ENCODE peak calls at places on chromosomes 1 and 21, in six cellular contexts. J is CD8-positive, alpha-beta memory T cell; I is heart left ventricle; Q is mesendoderm; O is adrenal gland; V is body of pancreas. T is an unnamed sample. For H3K4me1, the result is how much of the 10 kb centered on the place peaks cover.

GRCh38 chr21:16116798-16117197 is 387.0 kb downstream of the USP25 start:
- DNase-seq in Q (no peak), O (no peak), V (no peak), J (no peak), I (no peak), T (no peak)

GRCh38 chr1:160354388-160354985 is 11.3 kb downstream of the NCSTN start:
- DNase-seq in V (no peak), I (no peak), J (no peak), O (no peak), Q (peak), T (no peak)

GRCh38 chr1:195981448-195982139 is 626.6 kb downstream of the KCNT2 start:
- DNase-seq in O (no peak), Q (no peak), V (no peak), J (no peak), I (no peak), T (no peak)

GRCh38 chr1:222084996-222085395 is 343.1 kb upstream of the DUSP10 start:
- DNase-seq in Q (no peak), O (no peak), V (no peak), J (no peak), I (no peak), T (no peak)

GRCh38 chr1:76948846-76949245 is 81.6 kb downstream of the ST6GALNAC5 start:
- DNase-seq in I (no peak), Q (no peak), V (no peak), J (no peak), O (no peak), T (no peak)

GRCh38 chr1:214102907-214103306 is 115.1 kb downstream of the PROX1 start:
- DNase-seq in O (peak), I (no peak), J (no peak), V (no peak), Q (no peak), T (no peak)

GRCh38 chr21:34845521-34846213 is 176.9 kb downstream of the CLIC6 start:
- DNase-seq in O (no peak), V (no peak), I (no peak), Q (no peak), J (no peak), T (peak)

GRCh38 chr1:173430707-173431662 is 46.1 kb upstream of the PRDX6 start:
- DNase-seq in Q (peak), V (peak), I (peak), J (peak), O (peak), T (peak)

GRCh38 chr1:1630191-1630964 is 1.6 kb upstream of the MMP23B start:
- DNase-seq in J (peak), Q (peak), O (peak), I (peak), V (peak), T (peak)

GRCh38 chr1:198295186-198295585 is 138.4 kb downstream of the NEK7 start:
- DNase-seq in J (no peak), O (no peak), I (no peak), V (no peak), Q (no peak), T (no peak)

GRCh38 chr1:112674986-112675727 is 698 bp downstream of the MOV10 start:
- DNase-seq in Q (peak), V (peak), O (peak), J (peak), I (peak), T (peak)

GRCh38 chr1:66642992-66643391 is 109.0 kb downstream of the SGIP1 start:
- DNase-seq in V (no peak), Q (no peak), I (no peak), O (no peak), J (no peak), T (no peak)

GRCh38 chr1:23718482-23718881 is 24.8 kb upstream of the ELOA start:
- DNase-seq in Q (peak), I (no peak), O (no peak), V (peak), J (no peak), T (peak)

GRCh38 chr21:41766883-41767605 is at the start of gene RIPK4:
- DNase-seq in V (peak), I (no peak), J (no peak), Q (peak), O (no peak), T (peak)

GRCh38 chr1:65418522-65419185 is 1.8 kb upstream of the LEPR start:
- DNase-seq in Q (no peak), I (no peak), J (no peak), O (no peak), V (no peak), T (no peak)

GRCh38 chr1:116855788-116856187 is 53.9 kb upstream of the PTGFRN start:
- DNase-seq in V (no peak), I (no peak), O (no peak), Q (no peak), J (no peak), T (no peak)

GRCh38 chr1:218376722-218377121 is 31.6 kb downstream of the TGFB2 start:
- DNase-seq in Q (no peak), V (no peak), O (no peak), I (no peak), J (no peak), T (no peak)
- H3K4me1 ChIP-seq in Q (under half), V (under half), O (under half), I (under half), J (under half), T (under half)

GRCh38 chr1:42838482-42839190 is 7.8 kb upstream of the ZNF691 start:
- DNase-seq in I (no peak), Q (no peak), V (no peak), J (no peak), O (no peak), T (no peak)
- H3K4me3 ChIP-seq in I (no peak), Q (no peak), V (no peak), J (no peak), O (no peak), T (no peak)

GRCh38 chr1:9538669-9539164 is 548 bp upstream of the SLC25A33 start:
- DNase-seq in O (peak), I (peak), V (peak), Q (no peak), J (no peak), T (no peak)

GRCh38 chr1:9544926-9545325 is 5.7 kb downstream of the SLC25A33 start:
- DNase-seq in V (no peak), I (no peak), J (no peak), O (no peak), Q (no peak), T (no peak)

GRCh38 chr1:9539165-9539828 is at the start of gene SLC25A33:
- DNase-seq in Q (peak), V (peak), O (peak), J (peak), I (peak), T (peak)

GRCh38 chr1:9539829-9540550 is 725 bp downstream of the SLC25A33 start:
- DNase-seq in V (peak), Q (peak), I (peak), J (peak), O (peak), T (peak)

GRCh38 chr1:9542425-9542824 is 3.2 kb downstream of the SLC25A33 start:
- DNase-seq in Q (no peak), O (no peak), J (no peak), I (peak), V (peak), T (peak)
- H3K4me1 ChIP-seq in Q (under half), O (under half), J (under half), I (under half), V (under half), T (under half)

GRCh38 chr1:184017226-184017787 is 20.2 kb downstream of the COLGALT2 start:
- DNase-seq in J (no peak), Q (no peak), I (no peak), O (no peak), V (no peak), T (no peak)
- H3K4me3 ChIP-seq in J (no peak), Q (no peak), I (no peak), O (no peak), V (no peak), T (no peak)

GRCh38 chr21:29125199-29125598 is 5.2 kb upstream of the MAP3K7CL start:
- DNase-seq in Q (no peak), V (no peak), I (no peak), J (no peak), O (no peak), T (no peak)
- H3K4me1 ChIP-seq in Q (under half), V (under half), I (under half), J (under half), O (under half), T (under half)

GRCh38 chr1:108695515-108695914 is 3.4 kb downstream of the PRPF38B start:
- DNase-seq in O (no peak), J (no peak), V (no peak), Q (no peak), I (no peak), T (no peak)
- H3K4me3 ChIP-seq in O (no peak), J (peak), V (no peak), Q (no peak), I (peak), T (no peak)

DNA sequence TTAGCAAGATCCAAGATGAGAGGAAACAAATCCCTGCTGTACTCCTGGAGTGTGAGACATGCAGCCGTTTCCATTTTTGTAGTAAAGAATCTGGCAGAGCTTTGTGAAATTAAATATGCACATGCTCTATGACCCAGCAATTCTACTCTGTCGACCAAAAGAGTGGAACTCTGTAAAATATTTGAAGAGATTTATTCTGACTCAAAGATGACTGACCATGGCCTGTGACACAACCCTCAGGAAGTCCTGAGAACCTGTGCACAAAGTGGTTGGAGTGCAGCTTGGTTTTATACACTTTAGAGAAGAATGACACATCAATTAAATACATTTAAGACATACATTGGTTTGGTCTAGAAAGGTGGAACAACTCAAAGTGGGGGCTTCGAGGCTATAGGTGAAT is 16.3 kb downstream of the HAX1 start:
- DNase-seq in Q (no peak), J (no peak), I (no peak), V (no peak), O (no peak), T (no peak)
- H3K4me1 ChIP-seq in Q (under half), J (under half), I (under half), V (under half), O (under half), T (under half)

GRCh38 chr1:27137022-27137542 is 17.8 kb downstream of the SLC9A1 start:
- DNase-seq in J (peak), Q (peak), I (peak), O (peak), V (peak), T (no peak)

GRCh38 chr1:27138368-27138767 is 16.6 kb downstream of the SLC9A1 start:
- DNase-seq in Q (no peak), J (no peak), O (no peak), I (no peak), V (no peak), T (no peak)

GRCh38 chr1:27137544-27138075 is 17.3 kb downstream of the SLC9A1 start:
- DNase-seq in O (peak), I (peak), Q (no peak), J (no peak), V (no peak), T (peak)

GRCh38 chr1:27139980-27140379 is 14.9 kb downstream of the SLC9A1 start:
- DNase-seq in V (no peak), J (no peak), I (no peak), Q (no peak), O (no peak), T (no peak)

DNA sequence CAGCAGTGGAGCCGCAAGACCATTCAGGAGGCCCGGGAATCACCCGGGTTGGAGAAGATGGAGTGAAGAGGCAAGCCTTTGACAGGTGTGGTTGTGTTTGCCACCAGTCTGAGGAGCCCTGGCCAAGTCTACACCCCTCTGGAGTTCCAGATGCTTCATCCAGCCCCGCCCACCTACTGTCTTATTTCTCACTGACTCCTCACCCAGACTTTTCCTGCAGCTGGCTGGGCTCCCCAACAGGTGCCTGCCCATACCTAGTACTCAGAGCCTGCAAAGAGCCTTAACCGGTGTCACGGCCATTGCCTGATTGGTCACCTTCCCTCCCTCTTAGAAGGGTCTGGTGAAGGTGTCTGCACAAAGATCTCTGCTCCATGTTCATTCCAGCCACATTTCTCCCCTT is 16.0 kb downstream of the SLC9A1 start:
- DNase-seq in J (no peak), O (no peak), I (no peak), V (no peak), Q (no peak), T (no peak)
- H3K4me3 ChIP-seq in J (no peak), O (no peak), I (no peak), V (no peak), Q (no peak), T (no peak)

GRCh38 chr1:89147707-89148106 is 21.8 kb upstream of the GBP2 start:
- DNase-seq in V (no peak), O (no peak), I (no peak), J (no peak), Q (no peak), T (no peak)

GRCh38 chr1:89143484-89143883 is 17.6 kb upstream of the GBP2 start:
- DNase-seq in O (no peak), J (no peak), V (no peak), Q (peak), I (no peak), T (no peak)

DNA sequence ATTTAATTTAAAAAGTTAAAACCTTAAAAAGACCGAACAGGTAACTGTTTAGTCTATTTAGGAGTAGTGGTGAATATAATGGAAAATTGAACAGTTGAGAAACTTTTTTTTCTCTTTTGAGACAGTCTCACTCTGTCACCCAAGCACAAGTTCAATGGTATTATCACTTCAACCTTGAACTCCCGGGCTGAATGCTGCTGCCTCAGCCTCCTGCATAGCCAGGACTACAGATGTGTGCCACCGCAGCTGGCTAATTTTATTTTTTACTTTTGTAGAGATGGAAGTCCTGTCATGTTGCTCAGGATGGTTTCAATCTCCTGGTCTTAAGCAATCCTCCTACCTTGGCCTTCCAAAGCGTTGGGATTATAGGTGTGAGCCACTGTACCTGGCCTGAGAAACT is 16.2 kb upstream of the GBP2 start:
- DNase-seq in I (no peak), V (no peak), Q (no peak), J (no peak), O (no peak), T (no peak)
- H3K4me1 ChIP-seq in I (under half), V (under half), Q (under half), J (under half), O (under half), T (under half)

T was measured in small intestine.